ENCODE peak calls at places on chromosomes 3 and 15, in five cellular contexts. Q is M059J, D is body of pancreas, P is transverse colon, H is pons. C is an unnamed sample.
A peak's percentile ranks its signal among the peaks of the same experiment; 100 is the strongest.

GRCh38 chr15:90000175-90000923 is 775 bp upstream of the ZNF710 start:
- DNase-seq in Q (peak; percentile 11), D (peak; percentile 56), P (peak; percentile 65), H (no peak), C (no peak)

GRCh38 chr3:72488736-72489030 is 359.6 kb downstream of the SHQ1 start:
- DNase-seq in Q (peak; percentile 80), D (no peak), P (no peak), H (no peak), C (no peak)

GRCh38 chr3:194364652-194365434 is 4.7 kb downstream of the LRRC15 start:
- DNase-seq in Q (peak; percentile 98), D (peak; percentile 31), P (peak; percentile 19), H (no peak), C (no peak)

GRCh38 chr3:122149228-122149627 is 34.2 kb upstream of the CASR start:
- DNase-seq in Q (no peak), D (no peak), P (no peak), H (no peak), C (no peak)

GRCh38 chr3:12420393-12420792 is 63.9 kb upstream of the TSEN2 start:
- DNase-seq in Q (no peak), D (no peak), P (no peak), H (no peak), C (no peak)

GRCh38 chr3:169245631-169246030 is 417.9 kb downstream of the MECOM start:
- DNase-seq in Q (no peak), D (no peak), P (no peak), H (no peak), C (no peak)

GRCh38 chr15:76667943-76668715 is 237.0 kb downstream of the SCAPER start:
- DNase-seq in Q (no peak), D (no peak), P (no peak), H (no peak), C (no peak)

GRCh38 chr3:155946178-155946577 is 75.7 kb downstream of the GMPS start:
- DNase-seq in Q (peak; percentile 80), D (no peak), P (no peak), H (no peak), C (peak; percentile 65)

GRCh38 chr3:30750967-30751366 is 143.5 kb downstream of the GADL1 start:
- DNase-seq in Q (no peak), D (peak; percentile 28), P (no peak), H (no peak), C (no peak)

GRCh38 chr3:196968233-196969000 is at the start of gene PIGZ:
- DNase-seq in Q (peak; percentile 44), D (peak; percentile 58), P (peak; percentile 64), H (no peak), C (no peak)

GRCh38 chr3:133934996-133935842 is 39.5 kb upstream of the RAB6B start:
- DNase-seq in Q (no peak), D (no peak), P (no peak), H (no peak), C (no peak)

GRCh38 chr15:74387988-74388955 is 20.8 kb upstream of the CYP11A1 start:
- DNase-seq in Q (peak; percentile 59), D (no peak), P (no peak), H (no peak), C (peak; percentile 37)

GRCh38 chr15:67201136-67201535 is 53.3 kb downstream of the AAGAB start:
- DNase-seq in Q (peak; percentile 87), D (no peak), P (no peak), H (no peak), C (no peak)

GRCh38 chr15:89851665-89852341 is 37.2 kb upstream of the ANPEP start:
- DNase-seq in Q (no peak), D (no peak), P (no peak), H (no peak), C (no peak)

GRCh38 chr15:29601811-29602210 is 220.5 kb downstream of the TJP1 start:
- DNase-seq in Q (peak; percentile 59), D (no peak), P (no peak), H (no peak), C (no peak)

GRCh38 chr3:25863011-25863415 is 73.1 kb downstream of the OXSM start:
- DNase-seq in Q (no peak), D (no peak), P (no peak), H (no peak), C (no peak)

GRCh38 chr15:44468713-44469385 is 41.4 kb downstream of the CTDSPL2 start:
- DNase-seq in Q (peak; percentile 59), D (no peak), P (no peak), H (no peak), C (peak; percentile 25)

GRCh38 chr15:32908135-32908801 is 190.5 kb downstream of the GREM1 start:
- DNase-seq in Q (no peak), D (no peak), P (peak; percentile 15), H (peak; percentile 75), C (peak; percentile 1)

GRCh38 chr3:108124337-108125150 is 33.7 kb upstream of the CD47 start:
- DNase-seq in Q (no peak), D (no peak), P (peak; percentile 38), H (peak; percentile 88), C (no peak)

GRCh38 chr3:186280737-186281136 is 81.3 kb downstream of the DGKG start:
- DNase-seq in Q (peak; percentile 20), D (no peak), P (no peak), H (no peak), C (no peak)

GRCh38 chr3:104596551-104596950 is 770.2 kb upstream of the ALCAM start:
- DNase-seq in Q (peak; percentile 66), D (peak; percentile 16), P (no peak), H (peak; percentile 64), C (peak; percentile 60)

GRCh38 chr3:46538803-46539442 is 27.2 kb downstream of the LRRC2 start:
- DNase-seq in Q (peak; percentile 77), D (peak; percentile 42), P (peak; percentile 83), H (peak; percentile 73), C (peak; percentile 22)

GRCh38 chr15:39599871-39600270 is 19.0 kb downstream of the THBS1 start:
- DNase-seq in Q (peak; percentile 37), D (no peak), P (no peak), H (no peak), C (no peak)

GRCh38 chr3:44337253-44337652 is 1.3 kb upstream of the TCAIM start:
- DNase-seq in Q (no peak), D (no peak), P (no peak), H (peak; percentile 21), C (no peak)

GRCh38 chr3:100027321-100027720 is 87.0 kb downstream of the FILIP1L start:
- DNase-seq in Q (peak; percentile 72), D (no peak), P (no peak), H (no peak), C (no peak)

GRCh38 chr3:70000563-70001081 is 1.1 kb downstream of the SAMMSON start:
- DNase-seq in Q (peak; percentile 14), D (no peak), P (no peak), H (peak; percentile 97), C (no peak)

GRCh38 chr3:158420654-158421396 is 150.2 kb upstream of the MLF1 start:
- DNase-seq in Q (peak; percentile 42), D (no peak), P (no peak), H (no peak), C (peak; percentile 53)

GRCh38 chr3:132315851-132316250 is 1.4 kb upstream of the ACP3 start:
- DNase-seq in Q (no peak), D (no peak), P (no peak), H (no peak), C (no peak)

GRCh38 chr3:113079532-113079931 is 88.7 kb downstream of the GTPBP8 start:
- DNase-seq in Q (peak; percentile 73), D (no peak), P (no peak), H (peak; percentile 11), C (no peak)

GRCh38 chr3:171614318-171614967 is 154.2 kb upstream of the TNIK start:
- DNase-seq in Q (peak; percentile 10), D (peak; percentile 34), P (no peak), H (peak; percentile 52), C (peak; percentile 87)

GRCh38 chr3:157088133-157088488 is 71.8 kb downstream of the CCNL1 start:
- DNase-seq in Q (no peak), D (no peak), P (peak; percentile 16), H (peak; percentile 70), C (no peak)

GRCh38 chr3:9770276-9770812 is 597 bp upstream of the CAMK1 start:
- DNase-seq in Q (no peak), D (peak; percentile 98), P (peak; percentile 86), H (peak; percentile 60), C (no peak)

GRCh38 chr3:172859035-172859434 is 108.5 kb downstream of the ECT2 start:
- DNase-seq in Q (peak; percentile 45), D (no peak), P (no peak), H (no peak), C (no peak)

GRCh38 chr15:84917452-84917851 is 33.0 kb downstream of the SLC28A1 start:
- DNase-seq in Q (no peak), D (no peak), P (no peak), H (no peak), C (no peak)

GRCh38 chr3:46626039-46626438 is 13.7 kb downstream of the FAM240A start:
- DNase-seq in Q (no peak), D (no peak), P (peak; percentile 29), H (no peak), C (no peak)